ENCODE peak calls at places on chromosomes 16 and 17, in seven cellular contexts. Z, I, R, U, B, S and O are unnamed samples.

GRCh38 chr17:57468932-57469775 is 212.8 kb downstream of the MSI2 start:
- DNase-seq in I (no peak), B (no peak), R (no peak), U (no peak), Z (no peak), S (no peak), O (no peak)

GRCh38 chr17:66654341-66654740 is 180.6 kb upstream of the CACNG5 start:
- DNase-seq in S (peak), Z (no peak), B (no peak), U (peak), I (no peak), R (no peak), O (no peak)

GRCh38 chr17:2050871-2051387 is 4.0 kb upstream of the HIC1 start:
- DNase-seq in I (no peak), U (peak), S (peak), R (no peak), Z (no peak), B (no peak), O (no peak)

GRCh38 chr17:4739122-4740024 is at the start of the genes CXCL16 and ZMYND15:
- DNase-seq in R (peak), B (peak), U (peak), I (peak), Z (peak), S (peak), O (no peak)

GRCh38 chr16:46695937-46696336 is 6.5 kb downstream of the ORC6 start:
- DNase-seq in S (no peak), I (no peak), Z (no peak), B (no peak), R (no peak), U (no peak), O (no peak)

GRCh38 chr16:23064642-23065041 is 84.6 kb downstream of the USP31 start:
- DNase-seq in B (no peak), R (no peak), I (no peak), S (peak), U (no peak), Z (no peak), O (no peak)

GRCh38 chr17:47063475-47063874 is 84.4 kb upstream of the RPRML start:
- DNase-seq in U (no peak), Z (no peak), B (no peak), R (no peak), I (no peak), S (no peak), O (no peak)

GRCh38 chr17:27996157-27997043 is 46.1 kb upstream of the NLK start:
- DNase-seq in U (no peak), B (no peak), S (no peak), I (no peak), Z (no peak), R (no peak), O (no peak)

GRCh38 chr16:11566398-11566797 is 20.3 kb downstream of the LITAF start:
- DNase-seq in I (no peak), U (no peak), B (no peak), Z (no peak), R (no peak), S (no peak), O (no peak)

GRCh38 chr16:84737658-84738057 is 37.9 kb downstream of the USP10 start:
- DNase-seq in I (no peak), R (no peak), B (no peak), Z (no peak), U (no peak), S (no peak), O (no peak)

GRCh38 chr16:85988723-85989313 is 89.9 kb downstream of the IRF8 start:
- DNase-seq in Z (no peak), B (no peak), R (no peak), I (no peak), U (no peak), S (no peak), O (no peak)

GRCh38 chr17:40366861-40367518 is 2.5 kb upstream of the GJD3 start:
- DNase-seq in Z (no peak), S (no peak), I (no peak), U (no peak), R (no peak), B (no peak), O (no peak)

GRCh38 chr17:2397247-2398171 is 3.4 kb downstream of the MNT start:
- DNase-seq in Z (no peak), I (no peak), S (no peak), B (no peak), R (no peak), U (no peak), O (no peak)

GRCh38 chr17:41527076-41528023 is 758 bp downstream of the KRT19 start:
- DNase-seq in I (peak), U (no peak), R (no peak), B (no peak), S (peak), Z (no peak), O (no peak)

GRCh38 chr17:6927290-6927844 is 68.5 kb upstream of the ALOX12 start:
- DNase-seq in S (peak), R (no peak), Z (no peak), B (peak), I (no peak), U (peak), O (no peak)

GRCh38 chr17:33968350-33969044 is 286.6 kb upstream of the CCL2 start:
- DNase-seq in I (no peak), S (no peak), Z (peak), R (no peak), U (no peak), B (no peak), O (no peak)

GRCh38 chr16:14002416-14002815 is 68.7 kb upstream of the MRTFB start:
- DNase-seq in R (no peak), I (no peak), Z (no peak), B (no peak), U (no peak), S (no peak), O (no peak)

GRCh38 chr16:73092236-73092781 is 44.4 kb upstream of the ZFHX3 start:
- DNase-seq in B (no peak), I (no peak), S (no peak), Z (no peak), R (no peak), U (no peak), O (no peak)

GRCh38 chr16:3873482-3874173 is 6.9 kb downstream of the CREBBP start:
- DNase-seq in S (peak), U (peak), Z (no peak), B (no peak), I (no peak), R (no peak), O (no peak)

GRCh38 chr16:21663889-21664647 is at the start of gene OTOA:
- DNase-seq in B (no peak), U (no peak), R (peak), I (no peak), Z (peak), S (peak), O (no peak)

GRCh38 chr17:33434841-33435240 is 141.7 kb upstream of the ASIC2 start:
- DNase-seq in S (no peak), I (no peak), R (no peak), Z (no peak), U (no peak), B (no peak), O (no peak)

GRCh38 chr17:29929006-29929543 is 953 bp downstream of the SSH2 start:
- DNase-seq in B (peak), S (peak), I (no peak), U (peak), R (peak), Z (no peak), O (no peak)

GRCh38 chr17:59627269-59627668 is 7.6 kb downstream of the CLTC start:
- DNase-seq in I (no peak), S (no peak), Z (no peak), R (no peak), U (peak), B (no peak), O (no peak)

GRCh38 chr16:87461466-87461975 is 31.3 kb downstream of the ZCCHC14 start:
- DNase-seq in B (peak), I (peak), R (no peak), Z (no peak), S (peak), U (no peak), O (no peak)
- TF ChIP-seq CTCF in B (peak), I (no peak), R (peak), Z (no peak), S (peak), U (no peak), O (peak)

DNA sequence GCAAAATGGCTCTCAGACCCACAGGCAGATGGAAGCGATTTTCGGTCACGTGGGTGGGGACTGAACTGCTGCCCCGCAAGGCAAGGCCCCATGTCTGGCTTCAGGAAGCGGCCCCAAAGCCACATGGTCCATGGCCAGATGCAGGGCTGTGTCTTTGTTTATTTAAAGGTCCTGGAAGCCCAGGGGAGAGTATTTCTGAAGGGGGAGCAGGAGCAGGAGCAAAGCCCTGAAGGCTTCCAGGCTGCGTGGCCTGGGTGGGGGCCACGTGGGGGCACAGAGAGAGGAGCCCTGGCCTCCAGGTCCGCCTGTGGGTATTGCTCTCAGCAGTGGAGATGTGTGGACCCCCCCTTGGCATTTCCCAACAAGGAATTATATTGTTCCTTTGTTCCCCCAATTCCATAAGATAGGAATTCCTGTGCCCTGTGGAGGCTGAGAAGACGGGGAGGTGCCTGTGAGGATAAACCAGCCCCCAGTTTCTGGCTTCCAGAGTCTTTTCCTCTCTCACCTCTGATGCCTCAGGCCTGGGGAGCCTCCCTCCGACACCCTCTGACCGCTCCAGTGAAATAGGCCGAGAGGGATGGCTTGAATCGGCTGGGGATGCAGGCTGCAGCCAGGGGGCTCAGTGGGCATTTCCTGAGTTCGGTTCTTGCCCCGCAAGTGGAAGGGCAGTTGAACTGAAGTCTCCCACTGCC is 339.2 kb downstream of the SEC14L1 start:
- DNase-seq in S (no peak), R (peak), U (peak), I (peak), B (no peak), Z (no peak), O (no peak)
- TF ChIP-seq CTCF in S (no peak), R (no peak), U (no peak), I (no peak), B (no peak), Z (no peak), O (no peak)

GRCh38 chr16:56336071-56336688 is 89.2 kb downstream of the AMFR start:
- DNase-seq in R (no peak), Z (no peak), U (no peak), B (peak), I (no peak), S (peak), O (no peak)
- TF ChIP-seq CTCF in R (no peak), Z (no peak), U (no peak), B (no peak), I (no peak), S (no peak), O (no peak)

GRCh38 chr16:89612415-89612814 is 1.0 kb upstream of the DPEP1 start:
- DNase-seq in U (no peak), I (no peak), B (no peak), Z (no peak), R (no peak), S (no peak), O (no peak)

GRCh38 chr16:89615596-89616090 is 2.2 kb downstream of the DPEP1 start:
- DNase-seq in I (no peak), R (peak), U (no peak), B (no peak), S (peak), Z (peak), O (no peak)

GRCh38 chr16:89613101-89613953 is at the start of gene DPEP1:
- DNase-seq in B (no peak), I (no peak), S (no peak), U (no peak), Z (no peak), R (no peak), O (no peak)

GRCh38 chr16:89615176-89615575 is 1.7 kb downstream of the DPEP1 start:
- DNase-seq in Z (no peak), R (no peak), U (no peak), B (no peak), S (no peak), I (no peak), O (no peak)

GRCh38 chr16:89613954-89614459 is 565 bp downstream of the DPEP1 start:
- DNase-seq in U (no peak), S (no peak), R (no peak), I (no peak), B (no peak), Z (no peak), O (no peak)
- TF ChIP-seq CTCF in U (no peak), S (no peak), R (no peak), I (no peak), B (no peak), Z (no peak), O (no peak)

DNA sequence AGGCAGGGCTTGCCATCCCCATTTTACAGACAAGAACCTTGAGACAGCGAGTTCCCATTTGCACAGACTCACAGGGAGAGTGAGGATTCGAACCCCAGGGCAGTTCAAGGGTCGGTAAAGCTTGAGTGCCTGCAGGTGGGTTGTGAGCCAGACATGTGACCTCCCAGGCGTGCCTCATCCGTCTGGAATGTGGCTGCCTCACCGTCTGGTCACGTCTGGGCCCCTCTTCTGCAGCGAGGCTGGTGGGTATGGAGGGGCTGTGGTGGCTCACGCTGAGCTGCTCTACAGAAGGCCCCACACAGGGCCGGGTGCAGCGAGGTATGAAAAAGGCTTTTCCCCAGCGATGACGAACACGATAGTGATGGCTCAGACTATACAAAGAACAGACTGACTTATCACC is 35.8 kb upstream of the LHX1 start:
- DNase-seq in S (peak), B (no peak), R (no peak), I (no peak), U (no peak), Z (no peak), O (no peak)
- TF ChIP-seq CTCF in S (no peak), B (no peak), R (no peak), I (no peak), U (no peak), Z (no peak), O (no peak)